ENCODE peak calls at places on chromosomes 3 and 15, in four cellular contexts. E is dorsolateral prefrontal cortex, H is mesothelial cell of epicardium, Z is HEK293T. D is an unnamed sample.

GRCh38 chr3:181316481-181316880 is 326.9 kb upstream of the DNAJC19 start:
- DNase-seq in E (no peak), H (no peak), Z (no peak), D (no peak)

GRCh38 chr3:77053769-77054168 is 13.9 kb downstream of the ROBO2 start:
- DNase-seq in E (no peak), H (no peak), Z (no peak), D (no peak)

GRCh38 chr3:64489361-64490044 is 198.3 kb downstream of the ADAMTS9 start:
- DNase-seq in E (no peak), H (peak), Z (peak), D (peak)

GRCh38 chr3:177724020-177724638 is 526.8 kb upstream of the TBL1XR1 start:
- DNase-seq in E (peak), H (no peak), Z (no peak), D (peak)

GRCh38 chr15:82108489-82109078 is 62.8 kb upstream of the MEX3B start:
- DNase-seq in E (no peak), H (no peak), Z (peak), D (no peak)

GRCh38 chr3:27577504-27577903 is 93.3 kb upstream of the SLC4A7 start:
- DNase-seq in E (no peak), H (no peak), Z (no peak), D (no peak)

GRCh38 chr3:31968391-31968926 is 12.6 kb downstream of the OSBPL10 start:
- DNase-seq in E (no peak), H (no peak), Z (no peak), D (no peak)

GRCh38 chr3:189766416-189766815 is 135.2 kb downstream of the TP63 start:
- DNase-seq in E (no peak), H (no peak), Z (no peak), D (no peak)

GRCh38 chr15:32651229-32651837 is 9.8 kb downstream of the SCG5 start:
- DNase-seq in E (no peak), H (no peak), Z (peak), D (no peak)

GRCh38 chr15:48766196-48766595 is 44.7 kb downstream of the CEP152 start:
- DNase-seq in E (no peak), H (no peak), Z (no peak), D (no peak)

GRCh38 chr3:26718295-26718694 is 95.7 kb downstream of the LRRC3B start:
- DNase-seq in E (no peak), H (no peak), Z (no peak), D (no peak)

GRCh38 chr3:151314593-151314992 is 2.0 kb downstream of the GPR87 start:
- DNase-seq in E (no peak), H (no peak), Z (no peak), D (no peak)

GRCh38 chr3:10697918-10698317 is 118.1 kb upstream of the SLC6A11 start:
- DNase-seq in E (no peak), H (no peak), Z (peak), D (no peak)

GRCh38 chr3:52615178-52615577 is 70.5 kb downstream of the PBRM1 start:
- DNase-seq in E (no peak), H (no peak), Z (no peak), D (no peak)

GRCh38 chr3:188524057-188524456 is 370.1 kb downstream of the LPP start:
- DNase-seq in E (no peak), H (no peak), Z (no peak), D (no peak)

GRCh38 chr3:24678441-24678865 is 183.8 kb upstream of the THRB start:
- DNase-seq in E (no peak), H (no peak), Z (no peak), D (no peak)

GRCh38 chr3:170102421-170102820 is 64.6 kb downstream of the GPR160 start:
- DNase-seq in E (no peak), H (no peak), Z (no peak), D (no peak)

GRCh38 chr15:50181983-50182232 is at the start of gene SLC27A2:
- DNase-seq in E (no peak), H (no peak), Z (no peak), D (peak)

GRCh38 chr3:135982922-135983581 is 17.5 kb downstream of the PPP2R3A start:
- DNase-seq in E (no peak), H (no peak), Z (no peak), D (no peak)

GRCh38 chr3:37144806-37145205 is 29.6 kb downstream of the LRRFIP2 start:
- DNase-seq in E (no peak), H (no peak), Z (no peak), D (no peak)

GRCh38 chr15:42145546-42146455 is 10.6 kb downstream of the PLA2G4F start:
- DNase-seq in E (peak), H (no peak), Z (no peak), D (no peak)

GRCh38 chr15:51382787-51383186 is 41.3 kb downstream of the GLDN start:
- DNase-seq in E (no peak), H (no peak), Z (peak), D (no peak)